ENCODE peak calls at places on chromosomes 11 and 22, in four cellular contexts. S, V, B and I are unnamed samples.

GRCh38 chr22:22976033-22976922 is 88.7 kb downstream of the IGLL5 start:
- DNase-seq in B (no peak), S (peak), V (peak), I (no peak)

GRCh38 chr22:19891350-19892248 is 36.9 kb upstream of the GNB1L start:
- DNase-seq in S (peak), V (peak), B (no peak), I (peak)

GRCh38 chr22:49158741-49159564 is 668.7 kb downstream of the BRD1 start:
- DNase-seq in S (no peak), V (no peak), B (no peak), I (no peak)

GRCh38 chr11:70549386-70549785 is 151.1 kb downstream of the CTTN start:
- DNase-seq in V (no peak), B (no peak), S (no peak), I (no peak)

GRCh38 chr11:65787649-65788622 is 1.1 kb downstream of the OVOL1 start:
- DNase-seq in B (no peak), S (no peak), V (no peak), I (peak)

GRCh38 chr11:66362481-66363147 is 8.9 kb downstream of the SLC29A2 start:
- DNase-seq in S (peak), V (no peak), B (no peak), I (no peak)

GRCh38 chr22:42915980-42916765 is 59.1 kb upstream of the ARFGAP3 start:
- DNase-seq in S (no peak), V (peak), B (no peak), I (peak)

GRCh38 chr11:104003491-104003890 is 32.9 kb upstream of the DDI1 start:
- DNase-seq in V (no peak), S (no peak), B (no peak), I (no peak)

GRCh38 chr22:30701872-30702271 is 7.2 kb downstream of the OSBP2 start:
- DNase-seq in V (no peak), B (no peak), S (no peak), I (no peak)

GRCh38 chr11:30741039-30741550 is 154.9 kb upstream of the MPPED2 start:
- DNase-seq in V (peak), B (no peak), S (no peak), I (no peak)

GRCh38 chr22:39534591-39535301 is 2.2 kb upstream of the RPS19BP1 start:
- DNase-seq in S (peak), B (no peak), V (peak), I (peak)

GRCh38 chr22:50599816-50600454 is 658 bp upstream of the MAPK8IP2 start:
- DNase-seq in S (peak), B (no peak), V (peak), I (peak)

GRCh38 chr11:79547256-79547655 is 106.4 kb upstream of the TENM4 start:
- DNase-seq in S (no peak), V (no peak), B (no peak), I (no peak)

GRCh38 chr11:47589504-47590025 is 3.1 kb downstream of the FAM180B start:
- DNase-seq in V (no peak), S (no peak), B (no peak), I (no peak)

GRCh38 chr22:36009085-36009484 is 19.5 kb downstream of the RBFOX2 start:
- DNase-seq in B (no peak), S (no peak), V (no peak), I (no peak)

GRCh38 chr22:31344369-31345330 is 1.5 kb downstream of the PATZ1 start:
- DNase-seq in V (no peak), S (no peak), B (no peak), I (peak)

GRCh38 chr11:35618497-35619029 is 303 bp downstream of the FJX1 start:
- DNase-seq in B (no peak), S (peak), V (no peak), I (no peak)

GRCh38 chr22:36056980-36057379 is 28.4 kb upstream of the RBFOX2 start:
- DNase-seq in S (no peak), B (no peak), V (no peak), I (no peak)

GRCh38 chr22:50262460-50262911 is 1.0 kb upstream of the MAPK12 start:
- DNase-seq in B (no peak), V (peak), S (peak), I (no peak)

GRCh38 chr11:114321621-114322257 is 25.5 kb downstream of the NNMT start:
- DNase-seq in B (no peak), S (no peak), V (no peak), I (no peak)

GRCh38 chr11:130796828-130797227 is 119.5 kb downstream of the SNX19 start:
- DNase-seq in S (no peak), B (no peak), V (no peak), I (no peak)

DNA sequence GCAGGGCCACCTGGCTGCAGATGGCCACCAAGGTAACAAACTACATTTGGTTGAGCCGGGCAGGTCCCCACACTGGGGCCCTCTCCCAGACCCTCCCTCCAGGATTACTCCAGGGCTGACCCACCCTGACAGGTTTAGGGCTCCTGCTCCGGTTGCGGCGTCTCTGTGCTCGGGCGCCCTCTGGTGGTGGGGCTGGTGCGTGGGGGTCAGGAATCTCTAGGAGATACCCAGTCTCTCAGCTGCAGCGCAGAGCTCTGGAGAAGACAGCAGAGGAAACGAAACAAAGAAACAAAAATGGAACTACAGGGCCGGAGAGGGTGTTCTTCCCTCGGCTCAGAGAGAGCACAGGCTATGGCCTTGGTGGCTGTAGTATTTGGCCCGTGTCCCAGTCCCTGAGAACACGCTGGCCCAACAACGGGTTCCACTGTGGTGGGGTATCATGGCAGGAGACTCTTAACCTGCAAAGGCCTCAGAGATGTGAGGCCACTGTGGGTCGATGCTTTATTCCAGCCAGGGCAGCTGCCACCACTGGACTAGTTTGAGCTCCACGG is 2.4 kb downstream of the C11orf96 start:
- DNase-seq in S (peak), V (peak), B (no peak), I (peak)
- TF ChIP-seq TCF7 in S (no peak), V (no peak), B (no peak), I (no peak)

GRCh38 chr11:44993971-44994705 is 43.5 kb upstream of the TP53I11 start:
- DNase-seq in B (no peak), V (no peak), S (no peak), I (no peak)

GRCh38 chr11:44997566-44997965 is 46.9 kb upstream of the TP53I11 start:
- DNase-seq in V (no peak), S (no peak), B (no peak), I (no peak)

GRCh38 chr11:44992774-44993173 is 42.1 kb upstream of the TP53I11 start:
- DNase-seq in S (no peak), B (no peak), V (no peak), I (no peak)

GRCh38 chr11:44992181-44992582 is 41.5 kb upstream of the TP53I11 start:
- DNase-seq in B (no peak), S (no peak), V (no peak), I (no peak)

GRCh38 chr11:44994753-44995152 is 44.1 kb upstream of the TP53I11 start:
- DNase-seq in S (no peak), B (no peak), V (no peak), I (no peak)
- TF ChIP-seq TCF7 in S (no peak), B (no peak), V (no peak), I (no peak)

GRCh38 chr11:32045456-32045855 is 45.4 kb upstream of the RCN1 start:
- DNase-seq in B (no peak), S (no peak), V (no peak), I (no peak)

GRCh38 chr11:32039149-32039548 is 51.7 kb upstream of the RCN1 start:
- DNase-seq in V (no peak), S (no peak), B (no peak), I (no peak)

GRCh38 chr11:32043737-32044515 is 46.9 kb upstream of the RCN1 start:
- DNase-seq in V (no peak), S (no peak), B (no peak), I (no peak)
- TF ChIP-seq TCF7 in V (no peak), S (no peak), B (no peak), I (no peak)

GRCh38 chr11:56271092-56271491 is 2.9 kb upstream of the OR5T1 start:
- DNase-seq in S (no peak), B (no peak), V (no peak), I (no peak)

GRCh38 chr11:56273854-56274253 is at the start of gene OR5T1:
- DNase-seq in V (no peak), S (no peak), B (no peak), I (no peak)
- TF ChIP-seq TCF7 in V (no peak), S (no peak), B (no peak), I (no peak)

GRCh38 chr11:44788536-44789227 is 61.9 kb downstream of the TSPAN18 start:
- DNase-seq in V (no peak), S (no peak), B (no peak), I (no peak)
- TF ChIP-seq TCF7 in V (no peak), S (no peak), B (no peak), I (no peak)

GRCh38 chr11:2724653-2725366 is 25.0 kb upstream of the KCNQ1OT1 start:
- DNase-seq in V (no peak), B (no peak), S (no peak), I (no peak)
- TF ChIP-seq TCF7 in V (no peak), B (no peak), S (no peak), I (no peak)

DNA sequence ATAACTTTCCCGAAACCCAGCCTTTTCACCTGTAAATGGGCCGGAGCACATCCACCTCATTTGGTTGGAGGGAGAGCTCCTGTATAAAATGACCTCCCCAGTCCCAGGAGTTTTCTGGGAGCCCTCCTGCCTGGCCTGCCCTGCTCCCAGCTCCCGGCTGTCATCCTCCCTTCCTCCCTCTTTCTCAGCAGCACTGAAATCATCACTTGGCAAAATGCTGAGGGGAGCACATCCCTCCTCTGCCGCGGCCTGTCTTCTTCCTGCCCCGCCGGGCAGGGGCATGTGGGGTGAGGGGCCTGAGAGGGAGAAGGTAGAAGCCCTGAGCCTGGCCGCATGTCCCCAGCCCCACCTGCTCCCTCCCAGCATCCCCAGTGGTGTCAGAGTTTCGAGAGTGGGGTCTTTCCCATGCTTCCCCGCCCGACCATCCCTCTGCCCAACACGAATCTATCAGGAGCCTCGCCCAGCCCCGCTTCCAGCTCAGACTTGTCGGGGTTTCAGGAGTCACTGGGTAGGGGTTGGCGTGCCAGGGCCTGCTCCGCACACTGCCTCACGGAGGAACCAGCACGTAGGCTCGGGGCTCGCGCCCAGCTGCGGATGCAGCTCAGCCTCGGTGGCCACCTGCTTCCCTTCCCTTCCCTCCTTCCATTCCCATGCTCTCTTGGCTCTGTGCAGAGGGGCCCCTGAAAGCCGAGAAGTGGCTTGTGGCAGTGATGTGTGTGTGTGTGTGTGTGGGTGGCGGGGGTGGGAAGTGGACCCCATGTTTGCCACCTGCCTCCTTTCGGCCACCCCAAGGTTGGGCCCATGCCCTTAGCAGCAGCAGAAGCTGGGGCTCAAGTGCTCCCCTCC is 37.1 kb downstream of the NECTIN1 start:
- DNase-seq in V (no peak), S (no peak), B (no peak), I (no peak)
- TF ChIP-seq TCF7 in V (no peak), S (no peak), B (no peak), I (no peak)

GRCh38 chr11:9607511-9607899 is 34.0 kb downstream of the WEE1 start:
- DNase-seq in S (no peak), B (no peak), V (peak), I (peak)
- TF ChIP-seq TCF7 in S (no peak), B (no peak), V (no peak), I (no peak)

DNA sequence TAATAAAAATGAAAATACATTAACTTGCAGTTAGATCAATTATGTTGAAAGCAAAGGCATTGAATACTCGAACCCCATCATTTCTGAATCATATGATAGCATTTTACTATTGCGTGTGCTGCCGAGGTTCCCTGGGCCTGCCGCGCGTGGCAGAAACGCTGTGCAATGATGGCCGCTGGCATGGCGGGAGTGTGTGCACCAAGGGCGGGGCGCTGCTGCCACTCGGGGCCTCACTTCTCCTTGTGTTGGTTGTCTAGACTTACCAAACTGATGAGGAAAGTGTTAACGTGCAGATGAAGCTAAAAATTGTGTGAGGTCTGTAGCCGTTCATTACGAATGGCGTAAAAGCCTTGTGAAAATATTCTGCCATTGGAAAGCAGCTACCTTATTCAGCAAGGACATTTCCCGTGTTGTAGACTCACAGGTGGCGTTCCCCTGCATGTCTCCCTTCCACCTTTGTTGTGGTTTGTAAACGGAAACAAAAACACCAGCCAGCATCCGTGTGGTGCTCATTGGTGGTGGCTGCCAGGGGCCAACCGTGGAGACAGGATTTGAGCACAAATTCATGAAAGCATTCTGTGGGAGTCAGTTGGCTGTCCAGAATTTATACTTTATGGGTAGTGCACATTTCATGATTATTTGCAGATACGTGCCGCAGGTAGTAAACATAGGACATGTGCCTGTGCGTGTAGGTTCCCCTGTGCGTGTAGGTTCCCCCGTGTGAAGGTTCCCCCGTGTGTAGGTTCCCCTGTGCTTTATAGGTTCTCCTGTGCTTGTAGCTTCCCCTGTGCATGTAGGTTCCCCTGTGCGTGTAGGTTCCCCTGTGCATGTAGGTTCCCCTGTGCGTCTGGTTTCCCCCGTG is 5.9 kb upstream of the GRAMD4 start:
- DNase-seq in V (no peak), S (no peak), B (peak), I (no peak)
- TF ChIP-seq TCF7 in V (no peak), S (no peak), B (peak), I (no peak)